ENCODE peak calls at places on chromosomes 4 and X, in four cellular contexts. B is A549, K is HepG2, U is K562. A is an unnamed sample.
A peak's percentile ranks its signal among the peaks of the same experiment; 100 is the strongest.

GRCh38 chr4:107689912-107690587 is 30.0 kb downstream of the PAPSS1 start:
- DNase-seq in B (peak; percentile 34), K (peak; percentile 14), U (no peak), A (no peak)

GRCh38 chr4:154743683-154744340 is at the start of gene LRAT:
- DNase-seq in B (peak; percentile 69), K (no peak), U (peak; percentile 15), A (peak; percentile 90)

GRCh38 chr4:187184513-187184912 is 460.9 kb upstream of the FAT1 start:
- DNase-seq in B (no peak), K (no peak), U (no peak), A (no peak)

GRCh38 chr4:38489924-38490639 is 173.9 kb upstream of the KLF3 start:
- DNase-seq in B (no peak), K (peak; percentile 28), U (peak; percentile 31), A (no peak)

GRCh38 chr4:122012735-122013134 is 60.9 kb upstream of the TRPC3 start:
- DNase-seq in B (no peak), K (no peak), U (no peak), A (no peak)

GRCh38 chr4:726235-726787 is 20.7 kb downstream of the PCGF3 start:
- DNase-seq in B (no peak), K (no peak), U (peak; percentile 56), A (no peak)

GRCh38 chr4:87354168-87355102 is 31.8 kb upstream of the HSD17B13 start:
- DNase-seq in B (no peak), K (no peak), U (no peak), A (no peak)

GRCh38 chrX:133630362-133630761 is 215.1 kb upstream of the GPC4 start:
- DNase-seq in B (no peak), K (no peak), U (no peak), A (no peak)

GRCh38 chr4:186832906-186833305 is 109.2 kb upstream of the FAT1 start:
- DNase-seq in B (no peak), K (no peak), U (peak; percentile 58), A (no peak)

GRCh38 chrX:50492720-50493119 is 22.1 kb upstream of the DGKK start:
- DNase-seq in B (no peak), K (no peak), U (no peak), A (no peak)

GRCh38 chr4:30765022-30765421 is 44.9 kb downstream of the PCDH7 start:
- DNase-seq in B (no peak), K (no peak), U (no peak), A (no peak)

GRCh38 chr4:100936676-100937390 is 410.5 kb downstream of the PPP3CA start:
- DNase-seq in B (no peak), K (no peak), U (no peak), A (no peak)

GRCh38 chr4:8710946-8711345 is 118.4 kb downstream of the CPZ start:
- DNase-seq in B (no peak), K (no peak), U (no peak), A (peak; percentile 3)

GRCh38 chr4:48651869-48652447 is 128.1 kb downstream of the FRYL start:
- DNase-seq in B (no peak), K (no peak), U (no peak), A (no peak)

GRCh38 chrX:7027071-7027470 is 120.4 kb upstream of the STS start:
- DNase-seq in B (no peak), K (no peak), U (no peak), A (no peak)

GRCh38 chr4:168797176-168797575 is 212.9 kb downstream of the CBR4 start:
- DNase-seq in B (no peak), K (peak; percentile 56), U (no peak), A (no peak)

GRCh38 chrX:43836435-43837184 is 45.6 kb downstream of the MAOB start:
- DNase-seq in B (peak; percentile 18), K (peak; percentile 12), U (peak; percentile 25), A (no peak)

GRCh38 chr4:76535603-76536380 is 100.8 kb downstream of the SHROOM3 start:
- DNase-seq in B (no peak), K (no peak), U (no peak), A (no peak)

GRCh38 chr4:6942238-6942800 is 32.7 kb downstream of the TBC1D14 start:
- DNase-seq in B (peak; percentile 29), K (no peak), U (peak; percentile 78), A (no peak)

DNA sequence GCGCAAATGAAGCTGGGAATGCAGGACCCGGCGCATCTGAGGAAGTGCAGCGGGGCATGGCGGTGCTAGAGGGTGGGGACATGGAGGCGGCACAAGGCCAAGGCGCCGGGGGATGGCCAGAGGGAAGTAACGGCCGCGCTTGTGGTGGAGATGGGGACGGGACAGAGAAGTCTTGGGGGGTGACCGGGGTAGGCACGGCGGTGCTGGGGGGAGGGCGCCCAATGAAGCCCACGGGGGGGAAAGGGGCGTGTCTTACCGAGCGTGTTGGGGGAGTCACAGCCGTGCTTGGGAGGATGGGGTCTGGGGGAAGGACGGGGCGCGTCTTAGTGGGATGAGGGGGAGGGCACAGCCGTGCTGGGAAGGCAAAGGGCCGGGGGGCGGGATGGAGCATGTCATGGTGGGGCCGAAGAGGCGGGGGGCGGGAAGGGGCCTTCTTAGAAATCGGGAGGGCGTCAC is 984 bp downstream of the ARSD start:
- DNase-seq in B (peak; percentile 52), K (peak; percentile 55), U (no peak), A (peak; percentile 60)
- TF ChIP-seq HMGXB4 in B (no peak), K (no peak), U (no peak), A (no peak)

DNA sequence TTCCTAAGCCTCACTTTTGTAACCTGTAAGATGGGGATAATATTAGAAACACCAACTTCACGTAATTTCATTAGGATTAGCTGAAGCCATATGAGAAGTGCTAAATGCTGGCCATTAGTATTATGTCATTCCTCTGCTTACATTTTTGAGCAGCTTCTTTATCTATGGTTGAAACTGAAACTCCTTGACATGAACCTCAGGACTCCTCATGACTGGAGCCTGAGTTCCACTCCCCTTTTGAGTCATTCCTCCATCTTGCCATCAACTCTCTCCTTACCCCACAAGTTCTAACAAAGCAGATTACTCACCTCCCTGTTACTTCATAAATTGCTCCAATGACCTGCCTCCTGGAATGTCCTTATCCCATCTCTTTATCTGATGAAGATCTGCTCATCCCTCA is 123.2 kb upstream of the KCNIP4 start:
- DNase-seq in B (no peak), K (no peak), U (no peak), A (no peak)
- TF ChIP-seq HMGXB4 in B (no peak), K (no peak), U (no peak), A (no peak)

GRCh38 chrX:119398974-119399771 is at the start of gene SLC25A43:
- DNase-seq in B (peak; percentile 67), K (no peak), U (peak; percentile 51), A (peak; percentile 29)
- TF ChIP-seq HMGXB4 in B (no peak), K (no peak), U (no peak), A (no peak)

GRCh38 chr4:167221074-167221473 is 13.2 kb downstream of the SPOCK3 start:
- DNase-seq in B (no peak), K (no peak), U (no peak), A (no peak)
- TF ChIP-seq HMGXB4 in B (no peak), K (no peak), U (no peak), A (no peak)

GRCh38 chr4:3462321-3462789 is 751 bp upstream of the DOK7 start:
- DNase-seq in B (no peak), K (peak; percentile 40), U (no peak), A (no peak)

GRCh38 chr4:3462790-3463415 is at the start of gene DOK7:
- DNase-seq in B (no peak), K (no peak), U (peak; percentile 29), A (peak; percentile 44)

GRCh38 chr4:3458371-3458770 is 4.7 kb upstream of the DOK7 start:
- DNase-seq in B (no peak), K (no peak), U (no peak), A (no peak)

GRCh38 chr4:3461515-3462291 is 1.4 kb upstream of the DOK7 start:
- DNase-seq in B (no peak), K (no peak), U (no peak), A (no peak)

DNA sequence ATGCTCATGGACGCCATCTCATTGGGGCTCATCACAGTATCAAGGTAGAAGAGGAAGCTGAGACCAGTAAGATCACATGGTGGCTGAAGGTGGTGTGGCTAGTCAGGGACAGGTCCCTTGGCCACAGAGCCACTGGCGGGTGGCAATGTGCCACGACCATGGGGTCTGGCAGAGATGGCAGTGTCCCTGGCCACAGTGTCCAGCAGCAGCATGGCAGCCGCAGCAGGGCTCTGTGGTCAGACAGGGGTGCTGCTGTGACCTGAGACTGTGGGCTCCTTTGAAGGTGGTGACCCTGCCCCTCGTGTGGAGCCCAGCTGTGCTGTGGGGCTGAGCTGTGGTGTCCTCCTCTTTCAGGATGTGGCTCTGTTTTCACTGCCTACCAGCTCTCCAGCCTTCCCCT is 2.2 kb upstream of the DOK7 start:
- DNase-seq in B (no peak), K (no peak), U (no peak), A (no peak)
- TF ChIP-seq HMGXB4 in B (no peak), K (no peak), U (no peak), A (no peak)